ENCODE peak calls at places on chromosome 14, in four cellular contexts. X, A, K and Y are unnamed samples.

GRCh38 chr14:104086661-104087461 is 1.4 kb downstream of the ASPG start:
- DNase-seq in X (peak), A (no peak), K (no peak), Y (no peak)

GRCh38 chr14:74480051-74480450 is 13.1 kb downstream of the NPC2 start:
- DNase-seq in X (no peak), A (no peak), K (no peak), Y (no peak)

GRCh38 chr14:35215110-35215872 is 76.9 kb upstream of the PSMA6 start:
- DNase-seq in X (no peak), A (no peak), K (no peak), Y (no peak)

GRCh38 chr14:69839017-69839416 is 40.2 kb upstream of the SMOC1 start:
- DNase-seq in X (no peak), A (no peak), K (no peak), Y (no peak)

GRCh38 chr14:28305938-28306337 is 460.6 kb upstream of the FOXG1 start:
- DNase-seq in X (no peak), A (no peak), K (no peak), Y (no peak)

GRCh38 chr14:100533647-100534485 is 53.4 kb downstream of the BEGAIN start:
- DNase-seq in X (peak), A (peak), K (no peak), Y (peak)

GRCh38 chr14:76337619-76338545 is 38.1 kb upstream of the ESRRB start:
- DNase-seq in X (no peak), A (no peak), K (no peak), Y (peak)

GRCh38 chr14:55265197-55265596 is 6.0 kb upstream of the FBXO34 start:
- DNase-seq in X (no peak), A (no peak), K (no peak), Y (no peak)

GRCh38 chr14:78363008-78363407 is 192.8 kb downstream of the NRXN3 start:
- DNase-seq in X (no peak), A (no peak), K (no peak), Y (no peak)

GRCh38 chr14:100030441-100031153 is 34.6 kb upstream of the EVL start:
- DNase-seq in X (no peak), A (no peak), K (no peak), Y (no peak)

GRCh38 chr14:60094306-60094897 is 2.7 kb downstream of the PCNX4 start:
- DNase-seq in X (no peak), A (no peak), K (no peak), Y (no peak)

GRCh38 chr14:51818748-51819386 is 41.5 kb upstream of the GNG2 start:
- DNase-seq in X (no peak), A (no peak), K (no peak), Y (no peak)

GRCh38 chr14:54730156-54730961 is 163.4 kb downstream of the SAMD4A start:
- DNase-seq in X (no peak), A (no peak), K (no peak), Y (no peak)

GRCh38 chr14:77547512-77547911 is 48.9 kb upstream of the ISM2 start:
- DNase-seq in X (no peak), A (no peak), K (no peak), Y (no peak)

GRCh38 chr14:27367345-27367744 is 769.5 kb upstream of the NOVA1 start:
- DNase-seq in X (no peak), A (no peak), K (no peak), Y (no peak)

GRCh38 chr14:100147691-100148464 is 11.6 kb downstream of the DEGS2 start:
- DNase-seq in X (no peak), A (no peak), K (no peak), Y (no peak)

GRCh38 chr14:86532219-86532618 is 1002.3 kb downstream of the FLRT2 start:
- DNase-seq in X (no peak), A (no peak), K (no peak), Y (no peak)

GRCh38 chr14:75259946-75260545 is 18.6 kb upstream of the FOS start:
- DNase-seq in X (no peak), A (no peak), K (no peak), Y (no peak)

GRCh38 chr14:41761204-41761603 is 154.5 kb downstream of the LRFN5 start:
- DNase-seq in X (no peak), A (no peak), K (no peak), Y (no peak)

GRCh38 chr14:56176530-56176929 is 58.3 kb downstream of the PELI2 start:
- DNase-seq in X (no peak), A (no peak), K (no peak), Y (no peak)

GRCh38 chr14:85425507-85425906 is 104.4 kb upstream of the FLRT2 start:
- DNase-seq in X (no peak), A (no peak), K (no peak), Y (no peak)

GRCh38 chr14:64729386-64730060 is 25.3 kb downstream of the PLEKHG3 start:
- DNase-seq in X (peak), A (no peak), K (no peak), Y (no peak)

GRCh38 chr14:91041450-91041849 is 19.0 kb downstream of the RPS6KA5 start:
- DNase-seq in X (no peak), A (no peak), K (no peak), Y (no peak)

GRCh38 chr14:71438684-71439083 is 493.5 kb upstream of the RGS6 start:
- DNase-seq in X (no peak), A (no peak), K (no peak), Y (peak)

GRCh38 chr14:90023176-90023896 is 38.5 kb upstream of the KCNK13 start:
- DNase-seq in X (no peak), A (no peak), K (no peak), Y (no peak)

GRCh38 chr14:69049675-69050074 is 70.6 kb upstream of the ACTN1 start:
- DNase-seq in X (no peak), A (no peak), K (no peak), Y (no peak)

GRCh38 chr14:31024042-31024480 is 1.4 kb upstream of the AP4S1 start:
- DNase-seq in X (no peak), A (no peak), K (no peak), Y (no peak)

GRCh38 chr14:31229009-31229408 is 21.4 kb upstream of the HECTD1 start:
- DNase-seq in X (no peak), A (no peak), K (no peak), Y (no peak)

GRCh38 chr14:75361751-75362433 is 65.9 kb upstream of the JDP2 start:
- DNase-seq in X (peak), A (no peak), K (no peak), Y (no peak)

GRCh38 chr14:26730929-26731618 is 133.2 kb upstream of the NOVA1 start:
- DNase-seq in X (no peak), A (no peak), K (no peak), Y (no peak)

GRCh38 chr14:105108516-105108864 is 43.3 kb upstream of the GPR132 start:
- DNase-seq in X (no peak), A (no peak), K (no peak), Y (no peak)

GRCh38 chr14:68314642-68315041 is 478.2 kb downstream of the ZFP36L1 start:
- DNase-seq in X (no peak), A (no peak), K (no peak), Y (no peak)

GRCh38 chr14:91330846-91331245 is 86.3 kb upstream of the GPR68 start:
- DNase-seq in X (no peak), A (no peak), K (peak), Y (no peak)

DNA sequence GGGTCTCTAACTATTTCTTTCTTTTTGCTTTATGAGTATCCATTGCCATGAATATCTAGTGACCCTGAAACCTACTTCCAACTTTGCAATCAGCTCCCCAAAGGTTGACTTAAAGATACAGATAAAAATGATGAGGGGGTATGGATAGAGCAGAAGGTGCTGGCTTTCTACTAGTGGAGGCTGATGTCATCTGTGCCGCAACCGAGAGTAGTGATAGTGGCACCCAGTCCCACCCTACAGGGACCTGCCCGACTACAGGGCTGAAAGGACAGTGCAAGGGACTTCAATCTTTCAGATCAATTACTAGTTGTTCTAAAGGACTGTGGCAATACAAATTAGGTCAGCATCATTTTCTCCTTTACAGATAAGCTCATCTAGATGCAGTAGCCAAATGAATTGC is 806.0 kb downstream of the VRK1 start:
- DNase-seq in X (no peak), A (no peak), K (peak), Y (no peak)
- H3K27ac ChIP-seq in X (no peak), A (peak), K (peak), Y (no peak)

GRCh38 chr14:93044116-93044515 is 71.6 kb downstream of the ITPK1 start:
- DNase-seq in X (no peak), A (no peak), K (no peak), Y (no peak)

GRCh38 chr14:93044601-93045000 is 71.1 kb downstream of the ITPK1 start:
- DNase-seq in X (no peak), A (peak), K (no peak), Y (no peak)

GRCh38 chr14:93045965-93046695 is 69.6 kb downstream of the ITPK1 start:
- DNase-seq in X (no peak), A (no peak), K (no peak), Y (no peak)

GRCh38 chr14:93046696-93047050 is 69.1 kb downstream of the ITPK1 start:
- DNase-seq in X (peak), A (no peak), K (no peak), Y (no peak)

GRCh38 chr14:93045211-93045674 is 70.5 kb downstream of the ITPK1 start:
- DNase-seq in X (no peak), A (no peak), K (no peak), Y (no peak)
- H3K27ac ChIP-seq in X (peak), A (peak), K (no peak), Y (no peak)

GRCh38 chr14:95184413-95184790 is 27.1 kb upstream of the DICER1 start:
- DNase-seq in X (peak), A (no peak), K (no peak), Y (no peak)
- H3K27ac ChIP-seq in X (peak), A (peak), K (no peak), Y (peak)

GRCh38 chr14:58749066-58749669 is 111.4 kb downstream of the DACT1 start:
- DNase-seq in X (no peak), A (peak), K (no peak), Y (no peak)

GRCh38 chr14:58747181-58747580 is 109.4 kb downstream of the DACT1 start:
- DNase-seq in X (no peak), A (peak), K (no peak), Y (no peak)

GRCh38 chr14:58744951-58745350 is 107.2 kb downstream of the DACT1 start:
- DNase-seq in X (no peak), A (no peak), K (no peak), Y (no peak)

GRCh38 chr14:58746701-58747100 is 108.9 kb downstream of the DACT1 start:
- DNase-seq in X (no peak), A (no peak), K (no peak), Y (no peak)

DNA sequence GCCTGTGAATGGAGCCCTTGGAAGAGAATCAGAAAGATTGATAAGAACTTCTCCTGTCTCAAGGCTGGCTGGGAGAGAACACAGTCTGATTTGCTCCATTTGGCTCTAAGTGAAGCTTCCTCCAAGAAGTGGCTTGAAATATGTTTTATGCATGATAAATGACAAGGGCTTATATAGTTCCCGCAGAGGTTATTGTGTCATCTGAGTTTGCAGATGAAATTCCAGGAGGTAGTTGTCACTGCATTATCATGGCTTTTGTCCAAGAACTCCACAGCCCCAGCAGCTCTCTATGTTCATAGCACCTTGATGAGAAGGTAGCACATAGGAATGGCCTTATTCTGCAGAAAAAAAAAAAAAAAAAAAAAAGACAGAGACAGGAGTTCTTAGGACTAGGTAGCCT is 108.5 kb downstream of the DACT1 start:
- DNase-seq in X (no peak), A (no peak), K (no peak), Y (no peak)
- H3K27ac ChIP-seq in X (no peak), A (no peak), K (no peak), Y (no peak)

GRCh38 chr14:23469906-23470403 is 452 bp downstream of the NGDN start:
- DNase-seq in X (no peak), A (no peak), K (no peak), Y (no peak)
- H3K27ac ChIP-seq in X (peak), A (peak), K (peak), Y (peak)

GRCh38 chr14:52837451-52837850 is 46.0 kb upstream of the GNPNAT1 start:
- DNase-seq in X (no peak), A (no peak), K (no peak), Y (no peak)

GRCh38 chr14:52845079-52845478 is 53.7 kb upstream of the GNPNAT1 start:
- DNase-seq in X (no peak), A (no peak), K (no peak), Y (no peak)

GRCh38 chr14:52844262-52845060 is 53.1 kb upstream of the GNPNAT1 start:
- DNase-seq in X (no peak), A (no peak), K (no peak), Y (no peak)

GRCh38 chr14:52835122-52835903 is 43.9 kb upstream of the GNPNAT1 start:
- DNase-seq in X (no peak), A (no peak), K (no peak), Y (peak)

GRCh38 chr14:52840916-52841315 is 49.5 kb upstream of the GNPNAT1 start:
- DNase-seq in X (no peak), A (no peak), K (no peak), Y (no peak)
- H3K27ac ChIP-seq in X (no peak), A (peak), K (no peak), Y (peak)

DNA sequence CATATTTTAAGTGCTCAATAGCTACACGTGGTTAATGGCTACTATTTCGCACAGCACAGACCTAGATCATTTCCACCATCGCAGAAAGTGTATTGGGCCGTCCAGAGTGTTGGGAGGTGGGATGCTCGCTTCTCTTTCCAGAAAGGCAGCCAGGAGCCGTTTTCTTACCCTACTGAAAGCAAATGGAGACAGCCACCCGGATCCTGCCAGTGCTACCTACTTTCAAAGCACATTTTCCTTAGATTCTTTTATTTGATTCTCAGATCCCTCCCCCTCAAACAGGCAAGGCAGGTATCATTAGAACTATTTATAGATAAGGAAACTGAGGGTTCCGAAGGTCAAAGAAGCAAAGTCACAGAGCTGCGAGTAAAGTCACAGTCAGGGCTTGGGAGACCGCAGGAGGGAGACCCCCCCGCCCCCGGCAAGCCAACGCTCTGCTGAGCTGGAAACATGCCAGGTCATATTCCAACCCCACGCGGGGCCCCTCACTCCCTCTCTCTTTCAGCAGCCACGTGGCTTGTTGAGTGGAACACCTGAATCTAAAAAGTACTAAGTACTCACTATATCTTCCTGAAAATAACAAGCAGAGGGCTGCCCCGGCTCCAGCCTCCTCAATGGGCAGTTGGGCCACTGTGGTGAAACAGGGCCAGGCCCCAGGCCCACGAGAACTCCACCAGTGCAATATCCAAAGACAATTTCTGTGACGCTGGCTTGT is 36.2 kb downstream of the PRIMA1 start:
- DNase-seq in X (no peak), A (no peak), K (no peak), Y (peak)
- H3K27ac ChIP-seq in X (peak), A (no peak), K (no peak), Y (peak)